ENCODE peak calls at places on chromosomes 4 and X, in ten cellular contexts. One of them, this sample, is unnamed.

GRCh38 chr4:76011700-76012387 is 4.5 kb upstream of the CXCL9 start:
- DNase-seq in gastrocnemius medialis: no peak
- DNase-seq in testis: peak
- DNase-seq in HCT116: no peak
- DNase-seq in heart left ventricle: no peak
- DNase-seq in ovary: no peak
- DNase-seq in uterus: no peak
- DNase-seq in suprapubic skin: no peak
- DNase-seq in body of pancreas: peak
- DNase-seq in Peyer's patch: no peak
- DNase-seq in this sample: no peak

GRCh38 chr4:85823295-85823694 is 348.3 kb downstream of the ARHGAP24 start:
- DNase-seq in gastrocnemius medialis: no peak
- DNase-seq in testis: no peak
- DNase-seq in HCT116: peak
- DNase-seq in heart left ventricle: no peak
- DNase-seq in ovary: no peak
- DNase-seq in uterus: no peak
- DNase-seq in suprapubic skin: no peak
- DNase-seq in body of pancreas: no peak
- DNase-seq in Peyer's patch: no peak
- DNase-seq in this sample: no peak

GRCh38 chr4:38757945-38758344 is 24.8 kb downstream of the TLR10 start:
- DNase-seq in gastrocnemius medialis: no peak
- DNase-seq in testis: no peak
- DNase-seq in HCT116: peak
- DNase-seq in heart left ventricle: no peak
- DNase-seq in ovary: no peak
- DNase-seq in uterus: no peak
- DNase-seq in suprapubic skin: no peak
- DNase-seq in body of pancreas: peak
- DNase-seq in Peyer's patch: peak
- DNase-seq in this sample: no peak

GRCh38 chrX:27995611-27996010 is 14.4 kb upstream of the DCAF8L1 start:
- DNase-seq in gastrocnemius medialis: no peak
- DNase-seq in testis: no peak
- DNase-seq in HCT116: no peak
- DNase-seq in heart left ventricle: no peak
- DNase-seq in ovary: no peak
- DNase-seq in uterus: no peak
- DNase-seq in suprapubic skin: no peak
- DNase-seq in body of pancreas: no peak
- DNase-seq in Peyer's patch: no peak
- DNase-seq in this sample: no peak

GRCh38 chrX:13050151-13050550 is 5.7 kb upstream of the FAM9C start:
- DNase-seq in gastrocnemius medialis: no peak
- DNase-seq in testis: no peak
- DNase-seq in HCT116: no peak
- DNase-seq in heart left ventricle: no peak
- DNase-seq in ovary: no peak
- DNase-seq in uterus: no peak
- DNase-seq in suprapubic skin: no peak
- DNase-seq in body of pancreas: no peak
- DNase-seq in Peyer's patch: no peak
- DNase-seq in this sample: no peak

GRCh38 chr4:46933686-46934085 is 24.6 kb upstream of the COX7B2 start:
- DNase-seq in gastrocnemius medialis: no peak
- DNase-seq in testis: no peak
- DNase-seq in HCT116: no peak
- DNase-seq in heart left ventricle: no peak
- DNase-seq in ovary: no peak
- DNase-seq in uterus: no peak
- DNase-seq in suprapubic skin: no peak
- DNase-seq in body of pancreas: no peak
- DNase-seq in Peyer's patch: no peak
- DNase-seq in this sample: no peak

GRCh38 chr4:177427097-177427665 is 15.1 kb downstream of the AGA start:
- DNase-seq in gastrocnemius medialis: no peak
- DNase-seq in testis: no peak
- DNase-seq in HCT116: no peak
- DNase-seq in heart left ventricle: no peak
- DNase-seq in ovary: no peak
- DNase-seq in uterus: no peak
- DNase-seq in suprapubic skin: no peak
- DNase-seq in body of pancreas: no peak
- DNase-seq in Peyer's patch: no peak
- DNase-seq in this sample: no peak

GRCh38 chr4:24565054-24565453 is 19.3 kb downstream of the DHX15 start:
- DNase-seq in gastrocnemius medialis: no peak
- DNase-seq in testis: no peak
- DNase-seq in HCT116: no peak
- DNase-seq in heart left ventricle: no peak
- DNase-seq in ovary: no peak
- DNase-seq in uterus: no peak
- DNase-seq in suprapubic skin: no peak
- DNase-seq in body of pancreas: no peak
- DNase-seq in Peyer's patch: no peak
- DNase-seq in this sample: no peak

GRCh38 chrX:38312436-38312835 is 14.9 kb downstream of the RPGR start:
- DNase-seq in gastrocnemius medialis: no peak
- DNase-seq in testis: no peak
- DNase-seq in HCT116: peak
- DNase-seq in heart left ventricle: no peak
- DNase-seq in ovary: no peak
- DNase-seq in uterus: no peak
- DNase-seq in suprapubic skin: no peak
- DNase-seq in body of pancreas: no peak
- DNase-seq in Peyer's patch: no peak
- DNase-seq in this sample: no peak

GRCh38 chrX:137072396-137072795 is 38.6 kb upstream of the GPR101 start:
- DNase-seq in gastrocnemius medialis: no peak
- DNase-seq in testis: no peak
- DNase-seq in HCT116: no peak
- DNase-seq in heart left ventricle: no peak
- DNase-seq in ovary: no peak
- DNase-seq in uterus: no peak
- DNase-seq in suprapubic skin: no peak
- DNase-seq in body of pancreas: no peak
- DNase-seq in Peyer's patch: no peak
- DNase-seq in this sample: no peak

GRCh38 chr4:17811078-17811603 is 362 bp downstream of the NCAPG start:
- DNase-seq in gastrocnemius medialis: peak
- DNase-seq in testis: peak
- DNase-seq in HCT116: no peak
- DNase-seq in heart left ventricle: no peak
- DNase-seq in ovary: peak
- DNase-seq in uterus: no peak
- DNase-seq in suprapubic skin: peak
- DNase-seq in body of pancreas: peak
- DNase-seq in Peyer's patch: peak
- DNase-seq in this sample: no peak

GRCh38 chrX:147763131-147763530 is 148.6 kb upstream of the FMR1 start:
- DNase-seq in gastrocnemius medialis: no peak
- DNase-seq in testis: no peak
- DNase-seq in HCT116: no peak
- DNase-seq in heart left ventricle: no peak
- DNase-seq in ovary: no peak
- DNase-seq in uterus: no peak
- DNase-seq in suprapubic skin: no peak
- DNase-seq in body of pancreas: no peak
- DNase-seq in Peyer's patch: no peak
- DNase-seq in this sample: no peak

GRCh38 chrX:17654116-17654515 is 83.2 kb upstream of the SCML1 start:
- DNase-seq in gastrocnemius medialis: no peak
- DNase-seq in testis: no peak
- DNase-seq in HCT116: no peak
- DNase-seq in heart left ventricle: no peak
- DNase-seq in ovary: no peak
- DNase-seq in uterus: no peak
- DNase-seq in suprapubic skin: no peak
- DNase-seq in body of pancreas: no peak
- DNase-seq in Peyer's patch: no peak
- DNase-seq in this sample: no peak

GRCh38 chr4:159608434-159608833 is 505.6 kb downstream of the RAPGEF2 start:
- DNase-seq in gastrocnemius medialis: no peak
- DNase-seq in testis: no peak
- DNase-seq in HCT116: no peak
- DNase-seq in heart left ventricle: no peak
- DNase-seq in ovary: no peak
- DNase-seq in uterus: no peak
- DNase-seq in suprapubic skin: no peak
- DNase-seq in body of pancreas: no peak
- DNase-seq in Peyer's patch: no peak
- DNase-seq in this sample: no peak

GRCh38 chr4:19324175-19324574 is 927.5 kb upstream of the SLIT2 start:
- DNase-seq in gastrocnemius medialis: no peak
- DNase-seq in testis: no peak
- DNase-seq in HCT116: no peak
- DNase-seq in heart left ventricle: no peak
- DNase-seq in ovary: no peak
- DNase-seq in uterus: no peak
- DNase-seq in suprapubic skin: no peak
- DNase-seq in body of pancreas: no peak
- DNase-seq in Peyer's patch: no peak
- DNase-seq in this sample: no peak

GRCh38 chrX:153640736-153641574 is 6.0 kb upstream of the DUSP9 start:
- DNase-seq in gastrocnemius medialis: no peak
- DNase-seq in testis: no peak
- DNase-seq in HCT116: no peak
- DNase-seq in heart left ventricle: peak
- DNase-seq in ovary: no peak
- DNase-seq in uterus: no peak
- DNase-seq in suprapubic skin: no peak
- DNase-seq in body of pancreas: no peak
- DNase-seq in Peyer's patch: peak
- DNase-seq in this sample: no peak

GRCh38 chrX:143437439-143437838 is 79.8 kb downstream of the SPANXN3 start:
- DNase-seq in gastrocnemius medialis: no peak
- DNase-seq in testis: no peak
- DNase-seq in HCT116: no peak
- DNase-seq in heart left ventricle: no peak
- DNase-seq in ovary: no peak
- DNase-seq in uterus: no peak
- DNase-seq in suprapubic skin: no peak
- DNase-seq in body of pancreas: no peak
- DNase-seq in Peyer's patch: no peak
- DNase-seq in this sample: no peak

GRCh38 chrX:63656871-63657580 is 128.0 kb downstream of the ARHGEF9 start:
- DNase-seq in gastrocnemius medialis: no peak
- DNase-seq in testis: no peak
- DNase-seq in HCT116: no peak
- DNase-seq in heart left ventricle: peak
- DNase-seq in ovary: no peak
- DNase-seq in uterus: no peak
- DNase-seq in suprapubic skin: no peak
- DNase-seq in body of pancreas: no peak
- DNase-seq in Peyer's patch: no peak
- DNase-seq in this sample: peak

GRCh38 chrX:54439967-54440871 is at the start of gene TSR2:
- DNase-seq in gastrocnemius medialis: peak
- DNase-seq in testis: peak
- DNase-seq in HCT116: peak
- DNase-seq in heart left ventricle: peak
- DNase-seq in ovary: peak
- DNase-seq in uterus: peak
- DNase-seq in suprapubic skin: peak
- DNase-seq in body of pancreas: peak
- DNase-seq in Peyer's patch: peak
- DNase-seq in this sample: peak
- TF ChIP-seq POLR2A in gastrocnemius medialis: no peak
- TF ChIP-seq POLR2A in testis: no peak
- TF ChIP-seq POLR2A in HCT116: no peak
- TF ChIP-seq POLR2A in heart left ventricle: no peak
- TF ChIP-seq POLR2A in ovary: peak
- TF ChIP-seq POLR2A in uterus: peak
- TF ChIP-seq POLR2A in suprapubic skin: no peak
- TF ChIP-seq POLR2A in body of pancreas: peak
- TF ChIP-seq POLR2A in Peyer's patch: peak
- TF ChIP-seq POLR2A in this sample: peak

GRCh38 chr4:189921058-189921457 is 19.6 kb upstream of the FRG1 start:
- DNase-seq in gastrocnemius medialis: no peak
- DNase-seq in testis: no peak
- DNase-seq in HCT116: no peak
- DNase-seq in heart left ventricle: no peak
- DNase-seq in ovary: no peak
- DNase-seq in uterus: no peak
- DNase-seq in suprapubic skin: no peak
- DNase-seq in body of pancreas: no peak
- DNase-seq in Peyer's patch: no peak
- DNase-seq in this sample: no peak
- TF ChIP-seq POLR2A in gastrocnemius medialis: no peak
- TF ChIP-seq POLR2A in testis: no peak
- TF ChIP-seq POLR2A in HCT116: no peak
- TF ChIP-seq POLR2A in heart left ventricle: no peak
- TF ChIP-seq POLR2A in ovary: no peak
- TF ChIP-seq POLR2A in uterus: no peak
- TF ChIP-seq POLR2A in suprapubic skin: no peak
- TF ChIP-seq POLR2A in body of pancreas: no peak
- TF ChIP-seq POLR2A in Peyer's patch: no peak
- TF ChIP-seq POLR2A in this sample: no peak

DNA sequence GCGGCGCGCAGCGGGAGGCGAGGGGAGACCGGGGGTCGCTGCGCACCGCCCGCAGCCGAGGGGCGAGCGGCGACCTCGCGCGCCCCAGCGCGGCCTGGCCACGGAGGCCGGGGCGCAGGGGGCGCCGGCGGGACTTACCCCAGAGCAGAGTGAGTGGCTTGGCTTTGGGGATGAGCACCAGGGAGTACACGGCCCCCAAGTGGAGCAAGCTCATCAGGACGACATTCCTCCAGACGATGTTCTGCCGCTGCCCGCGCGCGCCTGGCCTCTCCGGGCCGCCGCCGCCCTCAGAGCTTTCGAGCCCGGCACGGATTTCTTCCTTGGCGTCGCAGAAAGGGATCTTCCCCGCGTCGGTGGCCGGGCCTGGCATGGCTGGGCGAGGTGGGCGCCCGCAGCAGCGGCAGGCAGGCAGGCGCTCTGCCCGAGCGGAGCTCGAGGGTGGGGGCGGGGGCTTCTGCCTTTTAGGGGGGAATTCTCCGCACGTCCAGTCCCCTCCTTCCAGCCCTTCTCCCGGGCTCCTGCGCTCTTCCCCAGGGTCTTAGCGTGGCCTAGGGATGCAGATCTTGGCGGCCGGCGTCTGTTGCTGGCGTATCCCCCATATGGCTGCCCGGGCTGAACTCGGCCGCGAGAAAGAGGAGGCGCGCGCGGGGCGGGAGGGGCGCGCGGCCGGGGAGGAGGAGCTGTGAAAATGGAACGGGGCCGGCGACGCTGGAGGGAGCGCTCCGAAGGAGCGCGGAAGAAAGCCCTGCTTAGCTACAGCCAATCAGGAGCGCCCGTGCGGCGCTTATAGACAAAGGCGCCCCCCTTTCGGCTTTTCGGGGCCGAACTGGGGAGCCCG is at the start of gene SCD5:
- DNase-seq in gastrocnemius medialis: no peak
- DNase-seq in testis: peak
- DNase-seq in HCT116: peak
- DNase-seq in heart left ventricle: peak
- DNase-seq in ovary: peak
- DNase-seq in uterus: peak
- DNase-seq in suprapubic skin: peak
- DNase-seq in body of pancreas: peak
- DNase-seq in Peyer's patch: peak
- DNase-seq in this sample: peak
- TF ChIP-seq POLR2A in gastrocnemius medialis: no peak
- TF ChIP-seq POLR2A in testis: no peak
- TF ChIP-seq POLR2A in HCT116: no peak
- TF ChIP-seq POLR2A in heart left ventricle: no peak
- TF ChIP-seq POLR2A in ovary: peak
- TF ChIP-seq POLR2A in uterus: no peak
- TF ChIP-seq POLR2A in suprapubic skin: no peak
- TF ChIP-seq POLR2A in body of pancreas: peak
- TF ChIP-seq POLR2A in Peyer's patch: no peak
- TF ChIP-seq POLR2A in this sample: no peak

GRCh38 chr4:182916483-182917181 is 554 bp downstream of the DCTD start:
- DNase-seq in gastrocnemius medialis: peak
- DNase-seq in testis: peak
- DNase-seq in HCT116: no peak
- DNase-seq in heart left ventricle: peak
- DNase-seq in ovary: peak
- DNase-seq in uterus: peak
- DNase-seq in suprapubic skin: peak
- DNase-seq in body of pancreas: peak
- DNase-seq in Peyer's patch: peak
- DNase-seq in this sample: peak
- TF ChIP-seq POLR2A in gastrocnemius medialis: no peak
- TF ChIP-seq POLR2A in testis: no peak
- TF ChIP-seq POLR2A in HCT116: no peak
- TF ChIP-seq POLR2A in heart left ventricle: no peak
- TF ChIP-seq POLR2A in ovary: no peak
- TF ChIP-seq POLR2A in uterus: no peak
- TF ChIP-seq POLR2A in suprapubic skin: no peak
- TF ChIP-seq POLR2A in body of pancreas: no peak
- TF ChIP-seq POLR2A in Peyer's patch: no peak
- TF ChIP-seq POLR2A in this sample: no peak